ENCODE peak calls at places on chromosomes 7 and 10, in seven cellular contexts. One of them, this sample, is unnamed.

GRCh38 chr10:47048533-47048905 is 137.3 kb downstream of the PTPN20 start:
- DNase-seq in fibroblast of lung: no peak
- DNase-seq in HFFc6: no peak
- DNase-seq in GM13977: no peak
- DNase-seq in cardiac muscle cell: peak; percentile 51
- DNase-seq in nephron progenitor cell: no peak
- DNase-seq in fibroblast of mammary gland: no peak
- DNase-seq in this sample: no peak

GRCh38 chr7:130902755-130903357 is 168.8 kb upstream of the KLF14 start:
- DNase-seq in HFFc6: no peak
- DNase-seq in fibroblast of mammary gland: no peak
- DNase-seq in cardiac muscle cell: no peak
- DNase-seq in GM13977: no peak
- DNase-seq in fibroblast of lung: no peak
- DNase-seq in nephron progenitor cell: no peak
- DNase-seq in this sample: no peak

GRCh38 chr7:38628630-38629385 is 2.4 kb downstream of the AMPH start:
- DNase-seq in nephron progenitor cell: no peak
- DNase-seq in fibroblast of lung: peak; percentile 62
- DNase-seq in HFFc6: peak; percentile 77
- DNase-seq in GM13977: no peak
- DNase-seq in fibroblast of mammary gland: peak; percentile 74
- DNase-seq in cardiac muscle cell: peak; percentile 42
- DNase-seq in this sample: no peak

GRCh38 chr7:1142051-1142635 is 17.9 kb downstream of the ZFAND2A start:
- DNase-seq in GM13977: no peak
- DNase-seq in HFFc6: no peak
- DNase-seq in cardiac muscle cell: no peak
- DNase-seq in fibroblast of lung: no peak
- DNase-seq in nephron progenitor cell: no peak
- DNase-seq in fibroblast of mammary gland: peak; percentile 47
- DNase-seq in this sample: no peak

GRCh38 chr7:155590215-155591023 is 44.1 kb upstream of the CNPY1 start:
- DNase-seq in GM13977: no peak
- DNase-seq in HFFc6: peak; percentile 52
- DNase-seq in fibroblast of mammary gland: no peak
- DNase-seq in nephron progenitor cell: no peak
- DNase-seq in fibroblast of lung: no peak
- DNase-seq in cardiac muscle cell: peak; percentile 74
- DNase-seq in this sample: peak; percentile 91

GRCh38 chr7:47783456-47784240 is 164.6 kb downstream of the PKD1L1 start:
- DNase-seq in GM13977: no peak
- DNase-seq in fibroblast of lung: peak; percentile 98
- DNase-seq in cardiac muscle cell: peak; percentile 95
- DNase-seq in fibroblast of mammary gland: peak; percentile 96
- DNase-seq in nephron progenitor cell: no peak
- DNase-seq in HFFc6: peak; percentile 93
- DNase-seq in this sample: no peak

GRCh38 chr10:109664554-109664953 is 258.8 kb downstream of the XPNPEP1 start:
- DNase-seq in cardiac muscle cell: no peak
- DNase-seq in fibroblast of lung: no peak
- DNase-seq in GM13977: no peak
- DNase-seq in fibroblast of mammary gland: no peak
- DNase-seq in nephron progenitor cell: no peak
- DNase-seq in HFFc6: no peak
- DNase-seq in this sample: no peak

GRCh38 chr7:155665957-155666287 is 21.5 kb downstream of the RBM33 start:
- DNase-seq in nephron progenitor cell: no peak
- DNase-seq in fibroblast of mammary gland: peak; percentile 92
- DNase-seq in GM13977: no peak
- DNase-seq in HFFc6: peak; percentile 90
- DNase-seq in fibroblast of lung: peak; percentile 87
- DNase-seq in cardiac muscle cell: peak; percentile 80
- DNase-seq in this sample: no peak

GRCh38 chr10:132113766-132114365 is 48.1 kb downstream of the JAKMIP3 start:
- DNase-seq in GM13977: no peak
- DNase-seq in nephron progenitor cell: peak; percentile 0
- DNase-seq in fibroblast of lung: no peak
- DNase-seq in HFFc6: no peak
- DNase-seq in cardiac muscle cell: no peak
- DNase-seq in fibroblast of mammary gland: no peak
- DNase-seq in this sample: no peak

GRCh38 chr7:128231021-128231420 is 10.1 kb upstream of the LEP start:
- DNase-seq in cardiac muscle cell: no peak
- DNase-seq in GM13977: no peak
- DNase-seq in fibroblast of lung: no peak
- DNase-seq in nephron progenitor cell: no peak
- DNase-seq in HFFc6: no peak
- DNase-seq in fibroblast of mammary gland: no peak
- DNase-seq in this sample: no peak

GRCh38 chr7:75608451-75609122 is 116.5 kb downstream of the SPDYE5 start:
- DNase-seq in nephron progenitor cell: no peak
- DNase-seq in fibroblast of mammary gland: peak; percentile 14
- DNase-seq in GM13977: no peak
- DNase-seq in cardiac muscle cell: no peak
- DNase-seq in fibroblast of lung: no peak
- DNase-seq in HFFc6: no peak
- DNase-seq in this sample: no peak

GRCh38 chr7:75613351-75613750 is 121.2 kb downstream of the SPDYE5 start:
- DNase-seq in HFFc6: no peak
- DNase-seq in fibroblast of lung: no peak
- DNase-seq in GM13977: no peak
- DNase-seq in fibroblast of mammary gland: no peak
- DNase-seq in cardiac muscle cell: no peak
- DNase-seq in nephron progenitor cell: no peak
- DNase-seq in this sample: no peak

GRCh38 chr7:75614390-75614789 is 122.3 kb downstream of the SPDYE5 start:
- DNase-seq in cardiac muscle cell: no peak
- DNase-seq in nephron progenitor cell: no peak
- DNase-seq in fibroblast of lung: no peak
- DNase-seq in fibroblast of mammary gland: no peak
- DNase-seq in HFFc6: no peak
- DNase-seq in GM13977: no peak
- DNase-seq in this sample: no peak

GRCh38 chr7:75616421-75617167 is 122.1 kb downstream of the HIP1 start:
- DNase-seq in nephron progenitor cell: no peak
- DNase-seq in fibroblast of mammary gland: no peak
- DNase-seq in cardiac muscle cell: no peak
- DNase-seq in HFFc6: no peak
- DNase-seq in fibroblast of lung: no peak
- DNase-seq in GM13977: no peak
- DNase-seq in this sample: no peak

DNA sequence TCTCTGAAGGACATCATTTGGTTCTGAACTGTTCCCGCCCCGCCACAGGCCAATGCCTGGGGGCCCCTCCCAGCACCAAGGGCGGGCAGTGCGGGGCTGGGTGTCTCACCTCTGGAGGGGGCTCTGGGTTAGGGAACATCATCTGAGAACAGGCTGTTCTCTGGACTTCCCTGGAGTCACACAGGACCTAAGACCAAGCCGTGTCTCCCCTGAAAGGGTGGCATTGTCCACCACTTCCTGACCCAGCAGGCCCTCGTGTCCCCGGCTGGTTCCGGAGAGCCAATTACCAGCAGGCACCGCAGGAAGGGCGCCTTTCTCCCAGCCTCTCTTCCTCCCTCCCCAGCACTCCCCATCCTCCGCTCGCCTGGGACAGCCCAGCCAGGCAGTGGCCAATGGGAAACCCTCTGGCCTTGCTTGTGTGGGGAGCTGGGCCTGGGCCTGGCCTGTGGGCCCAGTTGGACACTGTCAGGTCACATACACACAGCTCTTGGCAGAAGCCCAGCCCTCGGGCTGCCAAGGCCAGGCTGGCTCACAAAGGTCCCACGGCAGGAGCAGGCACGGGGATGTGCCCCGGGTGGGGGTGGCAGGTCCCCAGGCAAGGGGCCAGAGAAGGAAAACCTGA is 119.5 kb downstream of the SPDYE5 start:
- DNase-seq in cardiac muscle cell: no peak
- DNase-seq in GM13977: no peak
- DNase-seq in nephron progenitor cell: peak; percentile 13
- DNase-seq in fibroblast of lung: no peak
- DNase-seq in fibroblast of mammary gland: no peak
- DNase-seq in HFFc6: no peak
- DNase-seq in this sample: peak; percentile 54
- TF ChIP-seq CTCF in cardiac muscle cell: no peak
- TF ChIP-seq CTCF in GM13977: no peak
- TF ChIP-seq CTCF in nephron progenitor cell: no peak
- TF ChIP-seq CTCF in fibroblast of lung: no peak
- TF ChIP-seq CTCF in fibroblast of mammary gland: no peak
- TF ChIP-seq CTCF in HFFc6: no peak
- TF ChIP-seq CTCF in this sample: no peak

GRCh38 chr7:28609608-28610007 is 197.3 kb downstream of the CREB5 start:
- DNase-seq in nephron progenitor cell: no peak
- DNase-seq in HFFc6: no peak
- DNase-seq in fibroblast of lung: no peak
- DNase-seq in fibroblast of mammary gland: no peak
- DNase-seq in cardiac muscle cell: no peak
- DNase-seq in GM13977: no peak
- DNase-seq in this sample: no peak

GRCh38 chr7:28615091-28615490 is 202.8 kb downstream of the CREB5 start:
- DNase-seq in fibroblast of mammary gland: peak; percentile 16
- DNase-seq in fibroblast of lung: no peak
- DNase-seq in HFFc6: no peak
- DNase-seq in cardiac muscle cell: no peak
- DNase-seq in GM13977: no peak
- DNase-seq in nephron progenitor cell: no peak
- DNase-seq in this sample: no peak

GRCh38 chr7:28617308-28617707 is 205.0 kb downstream of the CREB5 start:
- DNase-seq in GM13977: no peak
- DNase-seq in fibroblast of lung: no peak
- DNase-seq in cardiac muscle cell: no peak
- DNase-seq in HFFc6: no peak
- DNase-seq in nephron progenitor cell: no peak
- DNase-seq in fibroblast of mammary gland: no peak
- DNase-seq in this sample: no peak

GRCh38 chr7:28608766-28609165 is 196.4 kb downstream of the CREB5 start:
- DNase-seq in nephron progenitor cell: no peak
- DNase-seq in GM13977: no peak
- DNase-seq in fibroblast of lung: peak; percentile 81
- DNase-seq in HFFc6: no peak
- DNase-seq in fibroblast of mammary gland: peak; percentile 89
- DNase-seq in cardiac muscle cell: peak; percentile 48
- DNase-seq in this sample: no peak

DNA sequence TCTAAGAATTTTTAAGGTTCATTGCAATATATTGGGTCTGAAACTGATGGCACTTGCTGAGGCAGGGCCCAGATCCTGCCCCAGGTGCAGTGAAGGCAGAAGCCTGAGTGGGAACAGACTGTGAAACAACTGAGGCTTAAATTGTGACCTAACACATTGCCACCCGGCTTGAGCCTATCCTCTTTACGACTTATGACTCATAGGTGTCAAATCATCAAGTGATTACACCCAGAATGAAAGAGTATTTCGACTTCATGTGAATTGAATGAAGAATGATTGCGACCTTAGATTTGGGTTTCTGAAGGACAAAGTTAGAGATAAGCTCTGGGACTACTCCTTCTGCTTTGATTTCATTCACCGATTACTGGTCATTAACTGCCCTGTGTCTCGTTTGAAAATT is 200.9 kb downstream of the CREB5 start:
- DNase-seq in HFFc6: no peak
- DNase-seq in GM13977: peak; percentile 19
- DNase-seq in cardiac muscle cell: no peak
- DNase-seq in fibroblast of mammary gland: no peak
- DNase-seq in nephron progenitor cell: no peak
- DNase-seq in fibroblast of lung: no peak
- DNase-seq in this sample: no peak
- TF ChIP-seq CTCF in HFFc6: no peak
- TF ChIP-seq CTCF in GM13977: no peak
- TF ChIP-seq CTCF in cardiac muscle cell: no peak
- TF ChIP-seq CTCF in fibroblast of mammary gland: no peak
- TF ChIP-seq CTCF in nephron progenitor cell: no peak
- TF ChIP-seq CTCF in fibroblast of lung: no peak
- TF ChIP-seq CTCF in this sample: no peak

GRCh38 chr7:13990319-13990983 is 985 bp upstream of the ETV1 start:
- DNase-seq in GM13977: peak; percentile 14
- DNase-seq in cardiac muscle cell: peak; percentile 66
- DNase-seq in HFFc6: peak; percentile 46
- DNase-seq in fibroblast of mammary gland: peak; percentile 45
- DNase-seq in fibroblast of lung: peak; percentile 56
- DNase-seq in nephron progenitor cell: peak; percentile 65
- DNase-seq in this sample: peak; percentile 49

GRCh38 chr7:13989944-13990295 is 454 bp upstream of the ETV1 start:
- DNase-seq in cardiac muscle cell: no peak
- DNase-seq in nephron progenitor cell: no peak
- DNase-seq in fibroblast of mammary gland: no peak
- DNase-seq in HFFc6: no peak
- DNase-seq in fibroblast of lung: no peak
- DNase-seq in GM13977: no peak
- DNase-seq in this sample: no peak

GRCh38 chr7:13988011-13988410 is 1.5 kb downstream of the ETV1 start:
- DNase-seq in nephron progenitor cell: peak; percentile 12
- DNase-seq in fibroblast of mammary gland: peak; percentile 45
- DNase-seq in cardiac muscle cell: peak; percentile 81
- DNase-seq in GM13977: no peak
- DNase-seq in HFFc6: no peak
- DNase-seq in fibroblast of lung: peak; percentile 84
- DNase-seq in this sample: no peak

GRCh38 chr7:13988765-13989137 is 715 bp downstream of the ETV1 start:
- DNase-seq in HFFc6: no peak
- DNase-seq in fibroblast of lung: peak; percentile 64
- DNase-seq in nephron progenitor cell: peak; percentile 47
- DNase-seq in fibroblast of mammary gland: peak; percentile 60
- DNase-seq in GM13977: no peak
- DNase-seq in cardiac muscle cell: no peak
- DNase-seq in this sample: no peak

DNA sequence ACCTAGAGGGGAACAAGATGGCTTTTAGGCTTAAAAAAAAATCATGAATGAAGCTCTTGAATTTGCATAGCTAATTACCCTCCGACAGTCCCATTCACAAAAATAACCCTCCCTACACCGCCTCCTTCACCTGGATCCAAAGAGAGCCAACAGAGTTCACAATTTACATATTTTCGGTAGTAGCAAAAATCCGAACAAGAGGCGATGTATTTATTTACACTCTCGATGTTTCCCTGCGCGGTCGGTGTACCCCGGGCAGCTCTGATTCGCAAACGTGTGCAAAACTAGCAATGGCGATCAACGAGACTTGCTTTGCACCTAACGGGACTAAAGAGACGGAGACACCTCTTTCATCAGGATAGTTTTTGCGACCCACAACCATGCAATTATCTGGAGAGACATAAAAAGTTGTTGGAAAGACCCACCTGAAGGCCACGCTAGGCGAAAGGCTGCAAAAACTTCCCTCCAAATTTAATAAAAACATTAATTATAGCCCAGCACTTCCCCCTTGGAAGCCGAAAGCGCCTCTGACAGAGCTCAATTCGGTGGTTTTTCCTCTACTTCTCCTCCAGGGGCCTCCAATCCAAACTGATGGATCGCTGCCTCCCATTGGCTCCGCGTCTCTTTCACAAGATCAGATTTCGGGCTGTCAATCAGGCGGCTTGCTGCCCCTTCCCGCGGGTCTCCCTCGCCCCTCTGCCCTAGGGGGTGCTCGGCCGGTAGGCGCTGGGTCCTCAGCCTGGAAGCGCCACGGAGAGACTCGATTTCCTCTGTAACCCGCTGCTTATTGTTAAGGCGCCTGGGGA is at the start of gene ETV1:
- DNase-seq in HFFc6: peak; percentile 68
- DNase-seq in nephron progenitor cell: peak; percentile 78
- DNase-seq in cardiac muscle cell: peak; percentile 79
- DNase-seq in GM13977: no peak
- DNase-seq in fibroblast of mammary gland: peak; percentile 74
- DNase-seq in fibroblast of lung: peak; percentile 84
- DNase-seq in this sample: peak; percentile 45
- TF ChIP-seq CTCF in HFFc6: peak; percentile 64
- TF ChIP-seq CTCF in nephron progenitor cell: peak; percentile 40
- TF ChIP-seq CTCF in cardiac muscle cell: peak; percentile 56
- TF ChIP-seq CTCF in GM13977: no peak
- TF ChIP-seq CTCF in fibroblast of mammary gland: peak; percentile 34
- TF ChIP-seq CTCF in fibroblast of lung: peak; percentile 40
- TF ChIP-seq CTCF in this sample: peak; percentile 15

GRCh38 chr7:68542831-68543230 is 1055.4 kb upstream of the AUTS2 start:
- DNase-seq in nephron progenitor cell: no peak
- DNase-seq in HFFc6: no peak
- DNase-seq in fibroblast of mammary gland: no peak
- DNase-seq in fibroblast of lung: no peak
- DNase-seq in GM13977: no peak
- DNase-seq in cardiac muscle cell: no peak
- DNase-seq in this sample: no peak
- TF ChIP-seq CTCF in nephron progenitor cell: no peak
- TF ChIP-seq CTCF in HFFc6: no peak
- TF ChIP-seq CTCF in fibroblast of mammary gland: no peak
- TF ChIP-seq CTCF in fibroblast of lung: no peak
- TF ChIP-seq CTCF in GM13977: no peak
- TF ChIP-seq CTCF in cardiac muscle cell: no peak
- TF ChIP-seq CTCF in this sample: no peak